ENCODE peak calls at places on chromosomes 5 and 9, in eight cellular contexts. I, O, L, R, H, D, F and S are unnamed samples.

GRCh38 chr9:89536618-89537017 is 38.7 kb upstream of the SEMA4D start:
- DNase-seq in R (no peak), O (peak), D (no peak), I (no peak), H (no peak), L (no peak), F (no peak), S (no peak)

GRCh38 chr5:97078958-97079357 is 63.5 kb downstream of the LIX1 start:
- DNase-seq in F (no peak), I (no peak), R (no peak), D (no peak), H (no peak), O (no peak), L (no peak), S (no peak)

GRCh38 chr5:61275841-61276240 is 56.2 kb upstream of the ZSWIM6 start:
- DNase-seq in R (peak), H (no peak), I (no peak), O (peak), L (no peak), F (no peak), D (no peak), S (no peak)

GRCh38 chr9:16726023-16726422 is 144.4 kb downstream of the BNC2 start:
- DNase-seq in R (peak), F (no peak), D (no peak), I (no peak), L (no peak), H (no peak), O (no peak), S (no peak)

GRCh38 chr5:115708819-115709477 is 83.1 kb upstream of the TMED7 start:
- DNase-seq in I (no peak), L (no peak), D (no peak), H (no peak), F (no peak), R (no peak), O (no peak), S (no peak)

GRCh38 chr5:159601216-159601615 is 270.9 kb upstream of the IL12B start:
- DNase-seq in H (no peak), I (no peak), R (no peak), F (no peak), L (no peak), D (no peak), O (no peak), S (no peak)

GRCh38 chr9:95379630-95380029 is 62.1 kb upstream of the FANCC start:
- DNase-seq in O (peak), D (no peak), H (no peak), F (peak), L (no peak), R (no peak), I (no peak), S (no peak)

GRCh38 chr5:31711935-31712592 is 73.1 kb downstream of the PDZD2 start:
- DNase-seq in I (no peak), R (no peak), F (no peak), O (no peak), L (no peak), H (no peak), D (no peak), S (no peak)

GRCh38 chr5:56838409-56839039 is 23.2 kb downstream of the MAP3K1 start:
- DNase-seq in O (no peak), L (no peak), D (no peak), F (no peak), R (no peak), I (no peak), H (no peak), S (no peak)

GRCh38 chr5:175542232-175542965 is 64.0 kb downstream of the SFXN1 start:
- DNase-seq in R (no peak), L (no peak), F (no peak), O (peak), D (no peak), I (no peak), H (no peak), S (no peak)

GRCh38 chr5:110354896-110355295 is 371.6 kb downstream of the TMEM232 start:
- DNase-seq in D (no peak), I (no peak), H (no peak), O (no peak), F (no peak), R (peak), L (no peak), S (no peak)

GRCh38 chr9:117704024-117704575 is at the start of gene TLR4:
- DNase-seq in O (peak), H (no peak), F (peak), I (no peak), R (peak), L (no peak), D (no peak), S (peak)

GRCh38 chr5:179223961-179224360 is 121.3 kb downstream of the ADAMTS2 start:
- DNase-seq in O (no peak), I (no peak), D (no peak), L (no peak), R (peak), H (no peak), F (no peak), S (no peak)

GRCh38 chr9:92141144-92142129 is 26.2 kb upstream of the SPTLC1 start:
- DNase-seq in L (no peak), O (no peak), H (no peak), R (peak), F (no peak), D (no peak), I (peak), S (no peak)

GRCh38 chr5:159017787-159018186 is 81.9 kb downstream of the EBF1 start:
- DNase-seq in R (peak), H (no peak), I (no peak), O (peak), F (no peak), L (no peak), D (no peak), S (no peak)

GRCh38 chr5:178667109-178667508 is 40.3 kb upstream of the CLK4 start:
- DNase-seq in L (no peak), F (no peak), I (no peak), H (no peak), D (no peak), R (no peak), O (no peak), S (no peak)

GRCh38 chr5:43602818-43603534 is at the start of gene NNT:
- DNase-seq in R (peak), D (peak), F (peak), H (no peak), O (peak), L (no peak), I (peak), S (peak)

GRCh38 chr9:136669791-136670464 is 7.2 kb downstream of the EGFL7 start:
- DNase-seq in L (no peak), D (no peak), O (no peak), R (no peak), H (no peak), I (peak), F (no peak), S (no peak)

GRCh38 chr5:22855824-22856223 is 2.7 kb upstream of the CDH12 start:
- DNase-seq in I (no peak), L (no peak), D (no peak), R (no peak), H (no peak), O (no peak), F (no peak), S (no peak)

GRCh38 chr5:120901199-120901598 is 437.1 kb downstream of the PRR16 start:
- DNase-seq in F (no peak), I (no peak), L (no peak), R (no peak), D (no peak), O (no peak), H (no peak), S (no peak)

GRCh38 chr5:139147743-139148079 is 50.5 kb downstream of the SIL1 start:
- DNase-seq in R (peak), F (no peak), L (no peak), D (no peak), H (no peak), I (peak), O (no peak), S (no peak)

GRCh38 chr9:94110821-94111252 is 26.6 kb downstream of the PTPDC1 start:
- DNase-seq in L (no peak), I (no peak), D (no peak), O (no peak), R (no peak), F (no peak), H (no peak), S (no peak)

GRCh38 chr5:61252643-61252925 is 79.5 kb upstream of the ZSWIM6 start:
- DNase-seq in H (no peak), F (no peak), I (no peak), R (no peak), D (no peak), L (no peak), O (no peak), S (no peak)

GRCh38 chr9:14281136-14281795 is 32.7 kb downstream of the NFIB start:
- DNase-seq in I (no peak), R (no peak), O (no peak), F (no peak), D (no peak), H (no peak), L (no peak), S (no peak)

GRCh38 chr5:171157775-171158174 is 151.3 kb upstream of the TLX3 start:
- DNase-seq in D (no peak), I (no peak), F (no peak), O (no peak), R (no peak), H (no peak), L (no peak), S (no peak)

GRCh38 chr9:136840877-136841645 is 1.2 kb upstream of the AJM1 start:
- DNase-seq in O (no peak), I (peak), L (no peak), R (peak), F (no peak), D (no peak), H (no peak), S (no peak)

GRCh38 chr5:55407059-55407684 is 99.4 kb downstream of the MTREX start:
- DNase-seq in O (no peak), L (no peak), F (no peak), R (no peak), I (peak), D (no peak), H (peak), S (no peak)